ENCODE peak calls at places on chromosomes 5 and 9, in seven cellular contexts. R is glomerular endothelial cell, X is NCI-H1930, J is fibroblast of lung, I is T-cell, M is IMR-90, P is dorsolateral prefrontal cortex. K is an unnamed sample.

GRCh38 chr5:155260798-155261197 is 247.2 kb downstream of the KIF4B start:
- DNase-seq in R (no peak), M (no peak), P (no peak), X (no peak), I (no peak), J (no peak), K (peak; percentile 12)

GRCh38 chr5:112694853-112695709 is 42.6 kb upstream of the APC start:
- DNase-seq in J (peak; percentile 59), X (no peak), M (peak; percentile 59), P (no peak), R (no peak), I (no peak), K (no peak)

GRCh38 chr5:143923634-143924265 is 111.8 kb downstream of the HMHB1 start:
- DNase-seq in P (no peak), I (no peak), X (no peak), M (peak; percentile 66), R (no peak), J (peak; percentile 28), K (no peak)

GRCh38 chr5:141605523-141606277 is 13.1 kb downstream of the DIAPH1 start:
- DNase-seq in X (no peak), I (peak; percentile 78), M (no peak), R (no peak), P (no peak), J (peak; percentile 26), K (peak; percentile 73)

GRCh38 chr9:124385623-124386022 is 29.6 kb downstream of the PSMB7 start:
- DNase-seq in M (no peak), X (no peak), R (no peak), J (no peak), P (no peak), I (no peak), K (no peak)

GRCh38 chr9:102974530-102974929 is 20.6 kb upstream of the CYLC2 start:
- DNase-seq in P (no peak), I (no peak), R (no peak), X (no peak), M (no peak), J (no peak), K (no peak)

GRCh38 chr5:10331341-10331796 is 22.1 kb upstream of the MARCHF6 start:
- DNase-seq in I (no peak), P (no peak), M (peak; percentile 82), R (no peak), J (peak; percentile 89), X (peak; percentile 71), K (peak; percentile 56)

GRCh38 chr9:20552874-20553624 is 69.2 kb downstream of the MLLT3 start:
- DNase-seq in I (no peak), M (peak; percentile 25), X (no peak), R (no peak), P (no peak), J (peak; percentile 46), K (no peak)

GRCh38 chr5:61304611-61305369 is 27.3 kb upstream of the ZSWIM6 start:
- DNase-seq in M (peak; percentile 94), I (no peak), X (no peak), J (peak; percentile 95), P (no peak), R (no peak), K (no peak)

GRCh38 chr5:83265318-83265717 is 188.0 kb downstream of the XRCC4 start:
- DNase-seq in R (peak; percentile 4), X (peak; percentile 37), J (peak; percentile 65), I (no peak), P (no peak), M (peak; percentile 43), K (no peak)

GRCh38 chr9:37903831-37904646 is at the start of gene SLC25A51:
- DNase-seq in J (peak; percentile 93), X (peak; percentile 99), R (peak; percentile 51), P (peak; percentile 89), M (peak; percentile 88), I (peak; percentile 87), K (peak; percentile 87)

K was measured in pons.